ENCODE peak calls at places on chromosomes 7 and 10, in nine cellular contexts. M is fibroblast of lung, J is progenitor cell of endocrine pancreas, I is heart right ventricle, E is HFFc6, Y is B cell, W is hepatocyte, S is prostate gland, G is natural killer cell. D is an unnamed sample.

GRCh38 chr7:69645683-69646082 is 47.4 kb downstream of the AUTS2 start:
- DNase-seq in I (no peak), M (no peak), Y (no peak), G (no peak), W (no peak), S (no peak), E (no peak), J (no peak), D (no peak)

GRCh38 chr10:119006451-119007210 is 22.9 kb upstream of the NANOS1 start:
- DNase-seq in S (peak; percentile 89), Y (no peak), M (peak; percentile 99), G (no peak), E (peak; percentile 97), W (peak; percentile 84), J (no peak), I (no peak), D (no peak)

GRCh38 chr10:76026931-76027330 is 595.5 kb downstream of the LRMDA start:
- DNase-seq in G (no peak), S (no peak), I (no peak), W (no peak), J (no peak), E (no peak), Y (no peak), M (no peak), D (no peak)

GRCh38 chr7:12715372-12716133 is 28.1 kb downstream of the ARL4A start:
- DNase-seq in E (peak; percentile 64), G (no peak), J (no peak), M (peak; percentile 97), W (peak; percentile 78), I (peak; percentile 50), S (peak; percentile 89), Y (no peak), D (no peak)

GRCh38 chr10:69428138-69428537 is 11.4 kb upstream of the TACR2 start:
- DNase-seq in M (no peak), S (no peak), G (no peak), E (no peak), J (no peak), Y (no peak), W (no peak), I (no peak), D (no peak)

GRCh38 chr10:132061465-132062180 is 4.1 kb upstream of the JAKMIP3 start:
- DNase-seq in Y (no peak), J (no peak), W (no peak), I (no peak), M (no peak), E (no peak), S (no peak), G (no peak), D (no peak)

GRCh38 chr7:21747806-21748205 is 197.9 kb downstream of the CDCA7L start:
- DNase-seq in I (no peak), J (no peak), W (no peak), E (no peak), Y (no peak), G (no peak), M (no peak), S (no peak), D (no peak)

GRCh38 chr10:70600512-70601395 is 1.8 kb downstream of the PRF1 start:
- DNase-seq in E (no peak), J (no peak), Y (no peak), I (no peak), M (no peak), W (no peak), G (no peak), S (no peak), D (no peak)

GRCh38 chr7:42192072-42192471 is 44.9 kb downstream of the GLI3 start:
- DNase-seq in W (no peak), J (no peak), I (no peak), Y (no peak), E (peak; percentile 22), M (no peak), S (no peak), G (no peak), D (no peak)

GRCh38 chr10:76119515-76119914 is 688.1 kb downstream of the LRMDA start:
- DNase-seq in E (peak; percentile 76), G (no peak), W (no peak), I (no peak), M (peak; percentile 65), S (no peak), J (no peak), Y (no peak), D (no peak)

GRCh38 chr10:48536916-48537890 is 67.7 kb downstream of the ARHGAP22 start:
- DNase-seq in E (no peak), M (no peak), Y (no peak), W (no peak), S (no peak), G (no peak), J (no peak), I (no peak), D (no peak)

GRCh38 chr10:48533951-48534720 is 70.7 kb downstream of the ARHGAP22 start:
- DNase-seq in I (no peak), E (peak; percentile 56), M (peak; percentile 73), J (no peak), S (no peak), W (no peak), G (no peak), Y (no peak), D (no peak)

GRCh38 chr10:48533540-48533939 is 71.3 kb downstream of the ARHGAP22 start:
- DNase-seq in E (no peak), S (no peak), Y (no peak), W (no peak), J (no peak), M (no peak), I (no peak), G (no peak), D (no peak)

GRCh38 chr10:48536226-48536500 is 68.7 kb downstream of the ARHGAP22 start:
- DNase-seq in J (no peak), W (no peak), I (no peak), Y (no peak), G (no peak), S (no peak), M (no peak), E (no peak), D (no peak)

GRCh38 chr10:48535416-48536225 is 69.3 kb downstream of the ARHGAP22 start:
- DNase-seq in J (no peak), M (no peak), S (no peak), E (no peak), G (no peak), W (no peak), Y (no peak), I (no peak), D (no peak)
- TF ChIP-seq CTCF in J (peak; percentile 24), M (no peak), S (no peak), E (peak; percentile 33), G (no peak), W (no peak), Y (no peak), I (no peak), D (peak; percentile 5)

DNA sequence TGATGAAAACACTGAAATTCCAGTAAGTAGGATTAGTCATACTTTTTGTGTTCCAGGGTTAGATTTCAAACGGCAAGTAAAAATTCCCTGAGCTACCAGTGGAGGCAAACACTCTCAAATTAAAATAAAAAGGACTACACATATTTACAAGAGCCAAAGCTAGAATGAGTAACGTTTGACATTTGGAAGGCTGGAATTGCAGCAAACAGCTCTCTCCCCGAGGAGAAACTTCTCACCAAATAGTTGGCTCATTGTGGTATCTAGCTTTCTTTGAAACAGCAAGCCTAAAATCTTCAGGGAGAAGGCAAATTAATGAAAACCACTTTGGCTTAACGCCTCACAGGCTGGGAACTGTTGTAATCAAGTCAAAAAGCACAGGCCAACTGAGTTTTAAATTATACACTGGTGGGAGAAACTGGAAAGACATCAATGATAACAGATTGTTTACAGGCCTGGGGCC is 288.3 kb downstream of the SNX13 start:
- DNase-seq in Y (no peak), W (peak; percentile 10), S (no peak), G (no peak), J (no peak), E (peak; percentile 87), M (peak; percentile 92), I (no peak), D (no peak)
- TF ChIP-seq CTCF in Y (no peak), W (no peak), S (peak; percentile 5), G (no peak), J (no peak), E (peak; percentile 70), M (peak; percentile 56), I (peak; percentile 12), D (no peak)

DNA sequence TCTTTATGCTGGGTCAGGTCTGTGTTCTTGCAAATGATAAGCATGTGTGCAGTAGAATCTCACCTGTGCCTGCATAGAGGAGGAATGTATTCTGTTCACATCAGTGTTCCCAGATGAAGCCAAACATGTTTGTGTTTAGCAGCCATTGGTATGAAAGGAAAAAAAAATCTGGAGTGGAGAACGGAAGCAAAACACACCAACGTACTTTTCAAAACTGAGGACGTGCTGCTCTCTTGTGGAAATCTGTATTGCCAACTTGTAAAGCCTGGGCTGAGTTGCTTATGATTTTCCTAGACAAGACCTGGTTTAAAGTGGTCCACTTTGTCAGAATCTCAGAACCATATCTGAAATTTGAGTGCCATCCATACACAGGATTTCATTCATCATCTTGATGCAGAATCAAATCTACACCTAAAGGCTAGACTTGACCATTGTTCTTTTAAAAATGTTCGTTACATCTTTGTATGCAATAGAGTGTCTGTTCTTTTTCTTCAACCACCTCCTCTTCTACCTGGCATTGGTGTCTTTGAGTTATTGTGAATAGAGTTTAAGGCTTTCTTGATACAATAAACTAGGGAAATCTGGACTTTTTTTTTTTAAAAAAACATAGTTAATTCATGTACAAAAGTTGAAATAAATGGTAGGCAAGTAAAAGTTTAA is 367.7 kb downstream of the PHF14 start:
- DNase-seq in I (no peak), J (no peak), E (peak; percentile 18), G (no peak), Y (no peak), W (peak; percentile 65), S (peak; percentile 8), M (peak; percentile 17), D (no peak)
- TF ChIP-seq CTCF in I (peak; percentile 44), J (peak; percentile 46), E (peak; percentile 56), G (no peak), Y (no peak), W (peak; percentile 82), S (peak; percentile 54), M (peak; percentile 41), D (no peak)

GRCh38 chr7:101803203-101804086 is 14.0 kb upstream of the CUX1 start:
- DNase-seq in E (no peak), Y (no peak), G (no peak), S (no peak), I (no peak), W (no peak), J (no peak), M (no peak), D (no peak)

GRCh38 chr7:101804087-101804631 is 13.3 kb upstream of the CUX1 start:
- DNase-seq in M (no peak), Y (no peak), S (no peak), J (no peak), I (no peak), E (no peak), G (no peak), W (no peak), D (no peak)

DNA sequence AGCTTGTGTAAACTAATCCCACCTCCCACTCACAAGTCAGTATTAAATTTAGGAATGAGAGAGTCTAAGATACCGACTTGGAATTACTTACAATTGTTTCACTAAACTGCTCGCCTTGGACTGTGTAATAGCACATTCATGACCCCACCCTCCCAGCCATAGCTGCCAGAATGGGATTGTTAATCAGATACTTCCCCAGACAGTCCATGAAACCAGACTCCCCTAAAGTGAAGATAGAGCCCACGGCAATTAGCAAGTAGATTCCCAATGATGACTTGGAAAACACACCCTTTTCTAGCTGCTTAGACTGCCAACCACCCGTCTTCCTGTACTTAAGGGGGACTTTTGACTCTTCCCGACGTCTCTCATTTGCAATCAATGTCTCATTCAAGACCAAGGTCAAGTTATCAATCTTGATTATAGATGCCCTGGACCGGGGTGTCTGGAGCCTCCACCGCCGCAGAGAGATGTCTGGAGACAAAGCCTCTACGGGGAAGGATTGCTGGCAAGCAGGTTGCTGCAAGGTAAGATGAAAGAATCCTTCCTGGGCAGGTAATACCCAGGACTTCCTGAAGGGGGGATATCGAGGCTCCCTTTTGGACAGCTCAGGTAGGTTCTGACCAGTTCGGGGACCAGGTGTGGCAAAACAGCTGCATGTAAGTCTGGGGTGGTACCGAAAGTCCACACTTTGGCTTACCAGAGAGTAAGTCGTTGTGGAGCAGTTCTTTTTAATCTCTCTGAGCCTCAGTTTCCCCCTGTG is 12.6 kb upstream of the CUX1 start:
- DNase-seq in M (peak; percentile 40), J (peak; percentile 34), W (peak; percentile 49), Y (no peak), G (no peak), I (no peak), E (no peak), S (no peak), D (no peak)
- TF ChIP-seq CTCF in M (peak; percentile 22), J (peak; percentile 61), W (peak; percentile 18), Y (peak; percentile 40), G (no peak), I (no peak), E (peak; percentile 54), S (no peak), D (no peak)

D was measured in GM20000.